ENCODE peak calls at places on chromosomes 12 and 14, in four cellular contexts. One of them, this sample, is unnamed.

GRCh38 chr12:107670999-107671643 is 14.5 kb upstream of the PWP1 start:
- DNase-seq in cerebellar cortex: no peak
- DNase-seq in neuronal stem cell: no peak
- DNase-seq in NK-92 treated with Interleukin-12 subunit alpha and Interleukin-12 subunit beta, amount 100 ng/mL, for 24 hours: peak
- DNase-seq in this sample: peak

GRCh38 chr12:38954119-38954746 is 48.8 kb upstream of the CPNE8 start:
- DNase-seq in cerebellar cortex: no peak
- DNase-seq in neuronal stem cell: no peak
- DNase-seq in NK-92 treated with Interleukin-12 subunit alpha and Interleukin-12 subunit beta, amount 100 ng/mL, for 24 hours: no peak
- DNase-seq in this sample: no peak

GRCh38 chr12:118635276-118635675 is 258.9 kb downstream of the SUDS3 start:
- DNase-seq in cerebellar cortex: no peak
- DNase-seq in neuronal stem cell: no peak
- DNase-seq in NK-92 treated with Interleukin-12 subunit alpha and Interleukin-12 subunit beta, amount 100 ng/mL, for 24 hours: no peak
- DNase-seq in this sample: no peak

GRCh38 chr14:90050271-90050670 is 11.5 kb upstream of the KCNK13 start:
- DNase-seq in cerebellar cortex: no peak
- DNase-seq in neuronal stem cell: no peak
- DNase-seq in NK-92 treated with Interleukin-12 subunit alpha and Interleukin-12 subunit beta, amount 100 ng/mL, for 24 hours: no peak
- DNase-seq in this sample: no peak

GRCh38 chr14:92109490-92109889 is 3.1 kb upstream of the ATXN3 start:
- DNase-seq in cerebellar cortex: no peak
- DNase-seq in neuronal stem cell: no peak
- DNase-seq in NK-92 treated with Interleukin-12 subunit alpha and Interleukin-12 subunit beta, amount 100 ng/mL, for 24 hours: no peak
- DNase-seq in this sample: no peak

GRCh38 chr14:53710615-53711014 is 246.0 kb downstream of the BMP4 start:
- DNase-seq in cerebellar cortex: peak
- DNase-seq in neuronal stem cell: no peak
- DNase-seq in NK-92 treated with Interleukin-12 subunit alpha and Interleukin-12 subunit beta, amount 100 ng/mL, for 24 hours: no peak
- DNase-seq in this sample: no peak

GRCh38 chr14:50062438-50063039 is 53.8 kb downstream of the VCPKMT start:
- DNase-seq in cerebellar cortex: no peak
- DNase-seq in neuronal stem cell: no peak
- DNase-seq in NK-92 treated with Interleukin-12 subunit alpha and Interleukin-12 subunit beta, amount 100 ng/mL, for 24 hours: peak
- DNase-seq in this sample: peak

GRCh38 chr12:75478395-75478794 is 2.2 kb upstream of the GLIPR1 start:
- DNase-seq in cerebellar cortex: no peak
- DNase-seq in neuronal stem cell: no peak
- DNase-seq in NK-92 treated with Interleukin-12 subunit alpha and Interleukin-12 subunit beta, amount 100 ng/mL, for 24 hours: no peak
- DNase-seq in this sample: no peak

This sample was measured in stimulated activated effector memory CD8-positive, alpha-beta T cell treated with anti-CD3 and anti-CD28 coated beads, Interleukin-12 subunit alpha, Interleukin-12 subunit beta, amount 100 ng/mL, for 72 hours.